ENCODE peak calls at places on chromosomes 3 and 15, in four cellular contexts. One of them, this sample, is unnamed.

GRCh38 chr3:122986790-122987189 is 40.8 kb downstream of the SEMA5B start:
- DNase-seq in kidney epithelial cell: no peak
- DNase-seq in CD8-positive, alpha-beta T cell: no peak
- DNase-seq in caudate nucleus: no peak
- DNase-seq in this sample: no peak

GRCh38 chr3:112413722-112414121 is 80.8 kb downstream of the CD200 start:
- DNase-seq in CD8-positive, alpha-beta T cell: no peak
- DNase-seq in caudate nucleus: no peak
- DNase-seq in kidney epithelial cell: no peak
- DNase-seq in this sample: no peak

GRCh38 chr15:96011109-96011608 is 319.3 kb upstream of the NR2F2 start:
- DNase-seq in CD8-positive, alpha-beta T cell: no peak
- DNase-seq in caudate nucleus: no peak
- DNase-seq in kidney epithelial cell: no peak
- DNase-seq in this sample: no peak

GRCh38 chr15:49223536-49224274 is 53.7 kb downstream of the GALK2 start:
- DNase-seq in CD8-positive, alpha-beta T cell: no peak
- DNase-seq in caudate nucleus: no peak
- DNase-seq in kidney epithelial cell: no peak
- DNase-seq in this sample: no peak

GRCh38 chr3:45441570-45442313 is 53.4 kb downstream of the LARS2 start:
- DNase-seq in caudate nucleus: no peak
- DNase-seq in CD8-positive, alpha-beta T cell: no peak
- DNase-seq in kidney epithelial cell: no peak
- DNase-seq in this sample: no peak

GRCh38 chr3:129046732-129047552 is 13.6 kb upstream of the GP9 start:
- DNase-seq in caudate nucleus: no peak
- DNase-seq in CD8-positive, alpha-beta T cell: no peak
- DNase-seq in kidney epithelial cell: no peak
- DNase-seq in this sample: no peak

GRCh38 chr3:35045106-35045505 is 594.2 kb upstream of the ARPP21 start:
- DNase-seq in CD8-positive, alpha-beta T cell: no peak
- DNase-seq in caudate nucleus: no peak
- DNase-seq in kidney epithelial cell: no peak
- DNase-seq in this sample: no peak

GRCh38 chr3:5095879-5096278 is 26.2 kb upstream of the ARL8B start:
- DNase-seq in kidney epithelial cell: no peak
- DNase-seq in CD8-positive, alpha-beta T cell: no peak
- DNase-seq in caudate nucleus: no peak
- DNase-seq in this sample: no peak

GRCh38 chr3:17942856-17943255 is 200.4 kb upstream of the TBC1D5 start:
- DNase-seq in kidney epithelial cell: no peak
- DNase-seq in CD8-positive, alpha-beta T cell: no peak
- DNase-seq in caudate nucleus: no peak
- DNase-seq in this sample: no peak

GRCh38 chr3:30666564-30667249 is 60.3 kb downstream of the TGFBR2 start:
- DNase-seq in kidney epithelial cell: no peak
- DNase-seq in caudate nucleus: no peak
- DNase-seq in CD8-positive, alpha-beta T cell: no peak
- DNase-seq in this sample: no peak

GRCh38 chr3:194766845-194767244 is 81.2 kb downstream of the FAM43A start:
- DNase-seq in caudate nucleus: no peak
- DNase-seq in CD8-positive, alpha-beta T cell: no peak
- DNase-seq in kidney epithelial cell: no peak
- DNase-seq in this sample: no peak

GRCh38 chr3:4664412-4664811 is 171.3 kb downstream of the ITPR1 start:
- DNase-seq in caudate nucleus: no peak
- DNase-seq in CD8-positive, alpha-beta T cell: no peak
- DNase-seq in kidney epithelial cell: no peak
- DNase-seq in this sample: no peak

GRCh38 chr3:7847521-7847920 is 654.1 kb upstream of the LMCD1 start:
- DNase-seq in kidney epithelial cell: no peak
- DNase-seq in CD8-positive, alpha-beta T cell: no peak
- DNase-seq in caudate nucleus: no peak
- DNase-seq in this sample: no peak

GRCh38 chr3:37741644-37742043 is 120.0 kb upstream of the CTDSPL start:
- DNase-seq in CD8-positive, alpha-beta T cell: no peak
- DNase-seq in kidney epithelial cell: no peak
- DNase-seq in caudate nucleus: no peak
- DNase-seq in this sample: no peak

GRCh38 chr3:28149960-28150359 is 91.5 kb upstream of the CMC1 start:
- DNase-seq in caudate nucleus: no peak
- DNase-seq in CD8-positive, alpha-beta T cell: no peak
- DNase-seq in kidney epithelial cell: no peak
- DNase-seq in this sample: no peak

GRCh38 chr15:27692438-27692837 is 406.7 kb downstream of the OCA2 start:
- DNase-seq in CD8-positive, alpha-beta T cell: no peak
- DNase-seq in caudate nucleus: no peak
- DNase-seq in kidney epithelial cell: no peak
- DNase-seq in this sample: no peak

GRCh38 chr3:127289646-127290575 is 2.1 kb upstream of the PRR20G start:
- DNase-seq in kidney epithelial cell: no peak
- DNase-seq in caudate nucleus: no peak
- DNase-seq in CD8-positive, alpha-beta T cell: no peak
- DNase-seq in this sample: no peak

GRCh38 chr3:170835346-170835745 is 34.6 kb downstream of the RPL22L1 start:
- DNase-seq in CD8-positive, alpha-beta T cell: no peak
- DNase-seq in kidney epithelial cell: no peak
- DNase-seq in caudate nucleus: no peak
- DNase-seq in this sample: no peak

GRCh38 chr15:64681424-64682024 is 93.9 kb downstream of the RBPMS2 start:
- DNase-seq in kidney epithelial cell: no peak
- DNase-seq in CD8-positive, alpha-beta T cell: no peak
- DNase-seq in caudate nucleus: peak
- DNase-seq in this sample: no peak

GRCh38 chr3:169478566-169479313 is 184.8 kb downstream of the MECOM start:
- DNase-seq in caudate nucleus: no peak
- DNase-seq in kidney epithelial cell: no peak
- DNase-seq in CD8-positive, alpha-beta T cell: no peak
- DNase-seq in this sample: no peak

GRCh38 chr3:45549961-45550360 is 44.6 kb upstream of the LIMD1 start:
- DNase-seq in caudate nucleus: no peak
- DNase-seq in CD8-positive, alpha-beta T cell: no peak
- DNase-seq in kidney epithelial cell: no peak
- DNase-seq in this sample: no peak

GRCh38 chr3:105791134-105791533 is 77.7 kb downstream of the CBLB start:
- DNase-seq in caudate nucleus: no peak
- DNase-seq in kidney epithelial cell: no peak
- DNase-seq in CD8-positive, alpha-beta T cell: no peak
- DNase-seq in this sample: no peak

GRCh38 chr3:13091898-13092620 is 18.8 kb upstream of the IQSEC1 start:
- DNase-seq in caudate nucleus: peak
- DNase-seq in CD8-positive, alpha-beta T cell: peak
- DNase-seq in kidney epithelial cell: no peak
- DNase-seq in this sample: peak

GRCh38 chr3:159170436-159171003 is 368.7 kb downstream of the MFSD1 start:
- DNase-seq in caudate nucleus: no peak
- DNase-seq in CD8-positive, alpha-beta T cell: no peak
- DNase-seq in kidney epithelial cell: no peak
- DNase-seq in this sample: no peak

GRCh38 chr3:188683032-188683491 is 488.7 kb upstream of the TPRG1 start:
- DNase-seq in CD8-positive, alpha-beta T cell: no peak
- DNase-seq in kidney epithelial cell: peak
- DNase-seq in caudate nucleus: no peak
- DNase-seq in this sample: no peak

This sample was measured in effector CD4-positive, alpha-beta T cell.